ENCODE peak calls at places on chromosomes 5 and 9, in six cellular contexts. One of them, this sample, is unnamed. For H3K36me3 and H3K9me3, the result is how much of the 10 kb centered on the place peaks cover.

GRCh38 chr5:176446884-176447537 is 1.2 kb upstream of the FAF2 start:
- DNase-seq in CD4-positive, alpha-beta memory T cell: peak
- DNase-seq in stomach: no peak
- DNase-seq in CD8-positive, alpha-beta memory T cell: no peak
- DNase-seq in esophagus squamous epithelium: no peak
- DNase-seq in tibial nerve: peak
- DNase-seq in this sample: no peak

GRCh38 chr5:86337667-86338460 is 279.9 kb upstream of the COX7C start:
- DNase-seq in tibial nerve: no peak
- DNase-seq in CD8-positive, alpha-beta memory T cell: no peak
- DNase-seq in esophagus squamous epithelium: no peak
- DNase-seq in CD4-positive, alpha-beta memory T cell: no peak
- DNase-seq in stomach: no peak
- DNase-seq in this sample: no peak

GRCh38 chr5:158022393-158022792 is 163.4 kb upstream of the CLINT1 start:
- DNase-seq in stomach: no peak
- DNase-seq in CD4-positive, alpha-beta memory T cell: no peak
- DNase-seq in CD8-positive, alpha-beta memory T cell: no peak
- DNase-seq in esophagus squamous epithelium: no peak
- DNase-seq in tibial nerve: no peak
- DNase-seq in this sample: no peak

GRCh38 chr9:118059520-118060278 is 355.5 kb downstream of the TLR4 start:
- DNase-seq in CD8-positive, alpha-beta memory T cell: no peak
- DNase-seq in CD4-positive, alpha-beta memory T cell: no peak
- DNase-seq in stomach: peak
- DNase-seq in esophagus squamous epithelium: no peak
- DNase-seq in tibial nerve: peak
- DNase-seq in this sample: no peak

GRCh38 chr5:53114988-53115387 is 5.4 kb upstream of the MOCS2 start:
- DNase-seq in stomach: no peak
- DNase-seq in esophagus squamous epithelium: no peak
- DNase-seq in tibial nerve: no peak
- DNase-seq in CD4-positive, alpha-beta memory T cell: no peak
- DNase-seq in CD8-positive, alpha-beta memory T cell: no peak
- DNase-seq in this sample: no peak

GRCh38 chr5:18972244-18972643 is 1015.8 kb downstream of the CDH18 start:
- DNase-seq in CD8-positive, alpha-beta memory T cell: no peak
- DNase-seq in esophagus squamous epithelium: no peak
- DNase-seq in CD4-positive, alpha-beta memory T cell: no peak
- DNase-seq in tibial nerve: no peak
- DNase-seq in stomach: no peak
- DNase-seq in this sample: no peak

GRCh38 chr5:119378075-119378699 is 22.4 kb downstream of the TNFAIP8 start:
- DNase-seq in tibial nerve: no peak
- DNase-seq in esophagus squamous epithelium: no peak
- DNase-seq in stomach: no peak
- DNase-seq in CD4-positive, alpha-beta memory T cell: no peak
- DNase-seq in CD8-positive, alpha-beta memory T cell: no peak
- DNase-seq in this sample: no peak

GRCh38 chr5:170640731-170641588 is 137.1 kb downstream of the KCNIP1 start:
- DNase-seq in CD8-positive, alpha-beta memory T cell: no peak
- DNase-seq in CD4-positive, alpha-beta memory T cell: no peak
- DNase-seq in stomach: no peak
- DNase-seq in tibial nerve: no peak
- DNase-seq in esophagus squamous epithelium: no peak
- DNase-seq in this sample: no peak

GRCh38 chr9:111632695-111633388 is 1.7 kb downstream of the DNAJC25 start:
- DNase-seq in CD4-positive, alpha-beta memory T cell: no peak
- DNase-seq in CD8-positive, alpha-beta memory T cell: no peak
- DNase-seq in esophagus squamous epithelium: no peak
- DNase-seq in tibial nerve: no peak
- DNase-seq in stomach: no peak
- DNase-seq in this sample: no peak

GRCh38 chr9:109311731-109312130 is 9.1 kb downstream of the EPB41L4B start:
- DNase-seq in stomach: no peak
- DNase-seq in esophagus squamous epithelium: no peak
- DNase-seq in CD8-positive, alpha-beta memory T cell: no peak
- DNase-seq in tibial nerve: no peak
- DNase-seq in CD4-positive, alpha-beta memory T cell: no peak
- DNase-seq in this sample: no peak

GRCh38 chr5:76527685-76528161 is 95.5 kb downstream of the F2RL2 start:
- DNase-seq in tibial nerve: no peak
- DNase-seq in CD4-positive, alpha-beta memory T cell: peak
- DNase-seq in esophagus squamous epithelium: no peak
- DNase-seq in CD8-positive, alpha-beta memory T cell: no peak
- DNase-seq in stomach: no peak
- DNase-seq in this sample: no peak

GRCh38 chr9:131197160-131197911 is 72.0 kb downstream of the NUP214 start:
- DNase-seq in esophagus squamous epithelium: no peak
- DNase-seq in CD4-positive, alpha-beta memory T cell: no peak
- DNase-seq in stomach: no peak
- DNase-seq in CD8-positive, alpha-beta memory T cell: no peak
- DNase-seq in tibial nerve: no peak
- DNase-seq in this sample: no peak

GRCh38 chr5:56019306-56020272 is 24.8 kb upstream of the IL6ST start:
- DNase-seq in stomach: no peak
- DNase-seq in CD8-positive, alpha-beta memory T cell: no peak
- DNase-seq in CD4-positive, alpha-beta memory T cell: peak
- DNase-seq in esophagus squamous epithelium: no peak
- DNase-seq in tibial nerve: no peak
- DNase-seq in this sample: no peak

GRCh38 chr5:122093415-122093814 is 15.4 kb upstream of the LOX start:
- DNase-seq in esophagus squamous epithelium: no peak
- DNase-seq in tibial nerve: no peak
- DNase-seq in stomach: no peak
- DNase-seq in CD8-positive, alpha-beta memory T cell: no peak
- DNase-seq in CD4-positive, alpha-beta memory T cell: no peak
- DNase-seq in this sample: no peak

GRCh38 chr5:159910207-159910842 is 6.0 kb upstream of the ADRA1B start:
- DNase-seq in stomach: no peak
- DNase-seq in tibial nerve: no peak
- DNase-seq in CD8-positive, alpha-beta memory T cell: no peak
- DNase-seq in CD4-positive, alpha-beta memory T cell: no peak
- DNase-seq in esophagus squamous epithelium: no peak
- DNase-seq in this sample: no peak

GRCh38 chr9:96418920-96419690 is 935 bp upstream of the ZNF367 start:
- DNase-seq in esophagus squamous epithelium: no peak
- DNase-seq in stomach: peak
- DNase-seq in CD8-positive, alpha-beta memory T cell: peak
- DNase-seq in CD4-positive, alpha-beta memory T cell: peak
- DNase-seq in tibial nerve: peak
- DNase-seq in this sample: no peak

GRCh38 chr5:142830241-142831018 is 60.3 kb downstream of the ARHGAP26 start:
- DNase-seq in tibial nerve: no peak
- DNase-seq in CD4-positive, alpha-beta memory T cell: no peak
- DNase-seq in CD8-positive, alpha-beta memory T cell: no peak
- DNase-seq in esophagus squamous epithelium: no peak
- DNase-seq in stomach: no peak
- DNase-seq in this sample: no peak

GRCh38 chr9:81490605-81491331 is 198.6 kb downstream of the TLE1 start:
- DNase-seq in stomach: no peak
- DNase-seq in esophagus squamous epithelium: no peak
- DNase-seq in CD4-positive, alpha-beta memory T cell: no peak
- DNase-seq in CD8-positive, alpha-beta memory T cell: no peak
- DNase-seq in tibial nerve: no peak
- DNase-seq in this sample: no peak

GRCh38 chr5:66828551-66829421 is 232.6 kb downstream of the MAST4 start:
- DNase-seq in CD4-positive, alpha-beta memory T cell: peak
- DNase-seq in tibial nerve: peak
- DNase-seq in stomach: peak
- DNase-seq in esophagus squamous epithelium: peak
- DNase-seq in CD8-positive, alpha-beta memory T cell: peak
- DNase-seq in this sample: peak

GRCh38 chr5:110366716-110367115 is 359.8 kb downstream of the TMEM232 start:
- DNase-seq in CD8-positive, alpha-beta memory T cell: no peak
- DNase-seq in CD4-positive, alpha-beta memory T cell: no peak
- DNase-seq in stomach: no peak
- DNase-seq in esophagus squamous epithelium: no peak
- DNase-seq in tibial nerve: no peak
- DNase-seq in this sample: no peak

GRCh38 chr5:4229414-4229813 is 633.8 kb downstream of the IRX1 start:
- DNase-seq in CD8-positive, alpha-beta memory T cell: no peak
- DNase-seq in tibial nerve: no peak
- DNase-seq in CD4-positive, alpha-beta memory T cell: no peak
- DNase-seq in stomach: no peak
- DNase-seq in esophagus squamous epithelium: no peak
- DNase-seq in this sample: no peak

GRCh38 chr5:42930934-42931333 is 109.2 kb downstream of the ANXA2R start:
- DNase-seq in CD4-positive, alpha-beta memory T cell: no peak
- DNase-seq in esophagus squamous epithelium: no peak
- DNase-seq in tibial nerve: no peak
- DNase-seq in stomach: no peak
- DNase-seq in CD8-positive, alpha-beta memory T cell: no peak
- DNase-seq in this sample: no peak

GRCh38 chr5:115758356-115758755 is 58.1 kb downstream of the CDO1 start:
- DNase-seq in CD4-positive, alpha-beta memory T cell: no peak
- DNase-seq in stomach: no peak
- DNase-seq in tibial nerve: no peak
- DNase-seq in CD8-positive, alpha-beta memory T cell: no peak
- DNase-seq in esophagus squamous epithelium: no peak
- DNase-seq in this sample: no peak

GRCh38 chr5:170791325-170791954 is 7.9 kb downstream of the GABRP start:
- DNase-seq in CD4-positive, alpha-beta memory T cell: no peak
- DNase-seq in esophagus squamous epithelium: no peak
- DNase-seq in tibial nerve: peak
- DNase-seq in CD8-positive, alpha-beta memory T cell: no peak
- DNase-seq in stomach: peak
- DNase-seq in this sample: peak

GRCh38 chr5:40958811-40959210 is 49.5 kb downstream of the C7 start:
- DNase-seq in CD8-positive, alpha-beta memory T cell: no peak
- DNase-seq in tibial nerve: no peak
- DNase-seq in CD4-positive, alpha-beta memory T cell: no peak
- DNase-seq in stomach: no peak
- DNase-seq in esophagus squamous epithelium: no peak
- DNase-seq in this sample: no peak

GRCh38 chr5:103505581-103506305 is 56.8 kb downstream of the NUDT12 start:
- DNase-seq in esophagus squamous epithelium: no peak
- DNase-seq in CD4-positive, alpha-beta memory T cell: no peak
- DNase-seq in CD8-positive, alpha-beta memory T cell: no peak
- DNase-seq in tibial nerve: peak
- DNase-seq in stomach: no peak
- DNase-seq in this sample: no peak
- H3K27ac ChIP-seq in esophagus squamous epithelium: no peak
- H3K27ac ChIP-seq in CD4-positive, alpha-beta memory T cell: no peak
- H3K27ac ChIP-seq in CD8-positive, alpha-beta memory T cell: no peak
- H3K27ac ChIP-seq in tibial nerve: no peak
- H3K27ac ChIP-seq in stomach: no peak
- H3K27ac ChIP-seq in this sample: no peak

GRCh38 chr5:78730300-78731094 is 81.9 kb upstream of the LHFPL2 start:
- DNase-seq in esophagus squamous epithelium: no peak
- DNase-seq in CD4-positive, alpha-beta memory T cell: no peak
- DNase-seq in stomach: no peak
- DNase-seq in CD8-positive, alpha-beta memory T cell: no peak
- DNase-seq in tibial nerve: no peak
- DNase-seq in this sample: no peak
- H3K36me3 ChIP-seq in esophagus squamous epithelium: under half
- H3K36me3 ChIP-seq in CD4-positive, alpha-beta memory T cell: under half
- H3K36me3 ChIP-seq in stomach: under half
- H3K36me3 ChIP-seq in CD8-positive, alpha-beta memory T cell: under half
- H3K36me3 ChIP-seq in tibial nerve: under half
- H3K36me3 ChIP-seq in this sample: under half

DNA sequence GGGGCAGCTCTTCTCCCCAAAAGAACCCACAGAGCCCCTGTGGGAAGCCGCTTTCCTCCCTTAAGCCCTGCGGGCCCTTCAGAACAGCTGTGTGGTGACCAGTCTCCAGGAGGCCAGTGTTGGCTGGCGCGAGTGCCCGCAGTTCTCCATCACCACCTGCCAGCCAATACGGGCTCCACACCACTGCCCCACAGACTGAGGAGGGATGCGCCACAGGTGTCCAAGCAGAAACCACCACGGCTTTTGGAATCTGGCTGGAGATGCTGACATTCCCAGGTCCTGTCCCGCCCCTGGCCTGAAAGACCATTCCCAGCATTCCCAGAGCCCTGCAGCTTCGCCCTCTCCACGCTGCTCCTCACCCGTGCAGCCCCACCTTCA is 12.8 kb downstream of the CCNI2 start:
- DNase-seq in esophagus squamous epithelium: no peak
- DNase-seq in CD4-positive, alpha-beta memory T cell: no peak
- DNase-seq in CD8-positive, alpha-beta memory T cell: peak
- DNase-seq in tibial nerve: no peak
- DNase-seq in stomach: no peak
- DNase-seq in this sample: no peak
- H3K9me3 ChIP-seq in esophagus squamous epithelium: under half
- H3K9me3 ChIP-seq in CD4-positive, alpha-beta memory T cell: under half
- H3K9me3 ChIP-seq in CD8-positive, alpha-beta memory T cell: under half
- H3K9me3 ChIP-seq in tibial nerve: under half
- H3K9me3 ChIP-seq in stomach: under half
- H3K9me3 ChIP-seq in this sample: under half

DNA sequence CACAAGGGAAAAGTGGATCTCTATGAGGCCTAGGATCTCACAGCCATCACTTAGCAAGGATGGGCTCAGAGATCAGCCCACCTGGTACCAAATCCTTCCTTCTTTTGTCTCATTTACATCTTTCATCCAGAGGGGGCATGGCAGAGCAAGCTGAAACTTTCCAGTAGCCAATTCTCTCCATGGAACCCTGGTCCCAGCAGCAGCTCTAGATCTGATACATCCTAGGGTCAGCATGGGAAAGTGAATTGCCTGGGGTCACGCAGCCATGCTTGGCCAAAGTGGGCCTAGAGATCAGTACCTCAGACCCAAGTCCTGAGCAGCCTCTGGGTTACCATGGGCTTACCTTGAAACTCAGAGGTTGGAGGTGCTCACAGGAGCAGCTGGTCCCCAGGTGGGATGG is 170.5 kb downstream of the GABBR2 start:
- DNase-seq in CD4-positive, alpha-beta memory T cell: no peak
- DNase-seq in CD8-positive, alpha-beta memory T cell: no peak
- DNase-seq in esophagus squamous epithelium: no peak
- DNase-seq in stomach: no peak
- DNase-seq in tibial nerve: no peak
- DNase-seq in this sample: no peak
- H3K27ac ChIP-seq in CD4-positive, alpha-beta memory T cell: no peak
- H3K27ac ChIP-seq in CD8-positive, alpha-beta memory T cell: no peak
- H3K27ac ChIP-seq in esophagus squamous epithelium: no peak
- H3K27ac ChIP-seq in stomach: no peak
- H3K27ac ChIP-seq in tibial nerve: no peak
- H3K27ac ChIP-seq in this sample: no peak

GRCh38 chr5:92329759-92330158 is 946.6 kb upstream of the ARRDC3 start:
- DNase-seq in CD4-positive, alpha-beta memory T cell: no peak
- DNase-seq in CD8-positive, alpha-beta memory T cell: no peak
- DNase-seq in esophagus squamous epithelium: no peak
- DNase-seq in stomach: no peak
- DNase-seq in tibial nerve: no peak
- DNase-seq in this sample: no peak
- H3K36me3 ChIP-seq in CD4-positive, alpha-beta memory T cell: under half
- H3K36me3 ChIP-seq in CD8-positive, alpha-beta memory T cell: under half
- H3K36me3 ChIP-seq in esophagus squamous epithelium: under half
- H3K36me3 ChIP-seq in stomach: under half
- H3K36me3 ChIP-seq in tibial nerve: under half
- H3K36me3 ChIP-seq in this sample: under half

GRCh38 chr5:141258464-141258863 is 13.3 kb downstream of the PCDHB15 start:
- DNase-seq in CD4-positive, alpha-beta memory T cell: no peak
- DNase-seq in CD8-positive, alpha-beta memory T cell: no peak
- DNase-seq in stomach: no peak
- DNase-seq in tibial nerve: no peak
- DNase-seq in esophagus squamous epithelium: no peak
- DNase-seq in this sample: no peak
- H3K9me3 ChIP-seq in CD4-positive, alpha-beta memory T cell: under half
- H3K9me3 ChIP-seq in CD8-positive, alpha-beta memory T cell: under half
- H3K9me3 ChIP-seq in stomach: half or more
- H3K9me3 ChIP-seq in tibial nerve: under half
- H3K9me3 ChIP-seq in esophagus squamous epithelium: under half
- H3K9me3 ChIP-seq in this sample: half or more

GRCh38 chr9:114058688-114059046 is 19.4 kb downstream of the AMBP start:
- DNase-seq in tibial nerve: no peak
- DNase-seq in stomach: no peak
- DNase-seq in CD8-positive, alpha-beta memory T cell: no peak
- DNase-seq in esophagus squamous epithelium: no peak
- DNase-seq in CD4-positive, alpha-beta memory T cell: no peak
- DNase-seq in this sample: no peak
- H3K27ac ChIP-seq in tibial nerve: no peak
- H3K27ac ChIP-seq in stomach: no peak
- H3K27ac ChIP-seq in CD8-positive, alpha-beta memory T cell: no peak
- H3K27ac ChIP-seq in esophagus squamous epithelium: no peak
- H3K27ac ChIP-seq in CD4-positive, alpha-beta memory T cell: no peak
- H3K27ac ChIP-seq in this sample: peak